ENCODE peak calls at places on chromosomes 13 and 19, in ten cellular contexts. One of them, this sample, is unnamed.

GRCh38 chr13:42580644-42581043 is 6.7 kb downstream of the TNFSF11 start:
- DNase-seq in AG08396: no peak
- DNase-seq in amniotic epithelial cell: no peak
- DNase-seq in CD8-positive, alpha-beta memory T cell: no peak
- DNase-seq in DMS153: no peak
- DNase-seq in endodermal cell: no peak
- DNase-seq in NCI-H345: no peak
- DNase-seq in GM23338: no peak
- DNase-seq in HCEC 1CT: no peak
- DNase-seq in activated T-cell treated with anti-CD3 and anti-CD28 coated beads for 1 hour: no peak
- DNase-seq in this sample: no peak

GRCh38 chr13:42348576-42348975 is 76.6 kb downstream of the AKAP11 start:
- DNase-seq in AG08396: no peak
- DNase-seq in amniotic epithelial cell: no peak
- DNase-seq in CD8-positive, alpha-beta memory T cell: no peak
- DNase-seq in DMS153: no peak
- DNase-seq in endodermal cell: no peak
- DNase-seq in NCI-H345: no peak
- DNase-seq in GM23338: no peak
- DNase-seq in HCEC 1CT: no peak
- DNase-seq in activated T-cell treated with anti-CD3 and anti-CD28 coated beads for 1 hour: no peak
- DNase-seq in this sample: no peak

GRCh38 chr19:9847087-9847671 is 12.1 kb downstream of the PIN1 start:
- DNase-seq in AG08396: peak; percentile 97
- DNase-seq in amniotic epithelial cell: peak; percentile 91
- DNase-seq in CD8-positive, alpha-beta memory T cell: no peak
- DNase-seq in DMS153: no peak
- DNase-seq in endodermal cell: peak; percentile 91
- DNase-seq in NCI-H345: no peak
- DNase-seq in GM23338: peak; percentile 77
- DNase-seq in HCEC 1CT: peak; percentile 93
- DNase-seq in activated T-cell treated with anti-CD3 and anti-CD28 coated beads for 1 hour: peak; percentile 29
- DNase-seq in this sample: peak; percentile 95

GRCh38 chr13:21137696-21138095 is 38.7 kb downstream of the SKA3 start:
- DNase-seq in AG08396: no peak
- DNase-seq in amniotic epithelial cell: peak; percentile 38
- DNase-seq in CD8-positive, alpha-beta memory T cell: no peak
- DNase-seq in DMS153: no peak
- DNase-seq in endodermal cell: no peak
- DNase-seq in NCI-H345: no peak
- DNase-seq in GM23338: no peak
- DNase-seq in HCEC 1CT: peak; percentile 61
- DNase-seq in activated T-cell treated with anti-CD3 and anti-CD28 coated beads for 1 hour: no peak
- DNase-seq in this sample: no peak

GRCh38 chr19:48718711-48719231 is 754 bp downstream of the MAMSTR start:
- DNase-seq in AG08396: no peak
- DNase-seq in amniotic epithelial cell: no peak
- DNase-seq in CD8-positive, alpha-beta memory T cell: no peak
- DNase-seq in DMS153: no peak
- DNase-seq in endodermal cell: peak; percentile 54
- DNase-seq in NCI-H345: no peak
- DNase-seq in GM23338: peak; percentile 56
- DNase-seq in HCEC 1CT: no peak
- DNase-seq in activated T-cell treated with anti-CD3 and anti-CD28 coated beads for 1 hour: no peak
- DNase-seq in this sample: peak; percentile 67

GRCh38 chr13:40874138-40874776 is 84.8 kb downstream of the SLC25A15 start:
- DNase-seq in AG08396: no peak
- DNase-seq in amniotic epithelial cell: peak; percentile 23
- DNase-seq in CD8-positive, alpha-beta memory T cell: no peak
- DNase-seq in DMS153: no peak
- DNase-seq in endodermal cell: no peak
- DNase-seq in NCI-H345: no peak
- DNase-seq in GM23338: no peak
- DNase-seq in HCEC 1CT: no peak
- DNase-seq in activated T-cell treated with anti-CD3 and anti-CD28 coated beads for 1 hour: no peak
- DNase-seq in this sample: no peak

GRCh38 chr13:46679369-46680180 is 117.4 kb downstream of the ESD start:
- DNase-seq in AG08396: peak; percentile 78
- DNase-seq in amniotic epithelial cell: peak; percentile 72
- DNase-seq in CD8-positive, alpha-beta memory T cell: peak; percentile 47
- DNase-seq in DMS153: no peak
- DNase-seq in endodermal cell: no peak
- DNase-seq in NCI-H345: no peak
- DNase-seq in GM23338: no peak
- DNase-seq in HCEC 1CT: peak; percentile 57
- DNase-seq in activated T-cell treated with anti-CD3 and anti-CD28 coated beads for 1 hour: no peak
- DNase-seq in this sample: peak; percentile 75

GRCh38 chr19:1478934-1479707 is at the start of gene C19orf25:
- DNase-seq in AG08396: peak; percentile 98
- DNase-seq in amniotic epithelial cell: peak; percentile 89
- DNase-seq in CD8-positive, alpha-beta memory T cell: peak; percentile 86
- DNase-seq in DMS153: peak; percentile 72
- DNase-seq in endodermal cell: peak; percentile 97
- DNase-seq in NCI-H345: peak; percentile 96
- DNase-seq in GM23338: peak; percentile 98
- DNase-seq in HCEC 1CT: peak; percentile 93
- DNase-seq in activated T-cell treated with anti-CD3 and anti-CD28 coated beads for 1 hour: peak; percentile 88
- DNase-seq in this sample: peak; percentile 92

GRCh38 chr13:46665630-46666482 is 112.9 kb downstream of the LRCH1 start:
- DNase-seq in AG08396: no peak
- DNase-seq in amniotic epithelial cell: no peak
- DNase-seq in CD8-positive, alpha-beta memory T cell: no peak
- DNase-seq in DMS153: peak; percentile 28
- DNase-seq in endodermal cell: no peak
- DNase-seq in NCI-H345: no peak
- DNase-seq in GM23338: no peak
- DNase-seq in HCEC 1CT: peak; percentile 37
- DNase-seq in activated T-cell treated with anti-CD3 and anti-CD28 coated beads for 1 hour: no peak
- DNase-seq in this sample: no peak

GRCh38 chr13:113981201-113981605 is 7.3 kb upstream of the C13orf46 start:
- DNase-seq in AG08396: no peak
- DNase-seq in amniotic epithelial cell: no peak
- DNase-seq in CD8-positive, alpha-beta memory T cell: no peak
- DNase-seq in DMS153: peak; percentile 98
- DNase-seq in endodermal cell: no peak
- DNase-seq in NCI-H345: peak; percentile 99
- DNase-seq in GM23338: no peak
- DNase-seq in HCEC 1CT: no peak
- DNase-seq in activated T-cell treated with anti-CD3 and anti-CD28 coated beads for 1 hour: no peak
- DNase-seq in this sample: no peak

This sample was measured in adrenal gland.